ENCODE peak calls at places on chromosomes 6 and 20, in six cellular contexts. One of them, this sample, is unnamed.

GRCh38 chr20:35238170-35238569 is 11.7 kb downstream of the MMP24 start:
- DNase-seq in psoas muscle: no peak
- DNase-seq in activated CD4-positive, CD25-positive, alpha-beta regulatory T cell: no peak
- DNase-seq in stimulated activated CD4-positive, alpha-beta T cell treated with anti-CD3 and anti-CD28 coated beads, Interleukin-4, amount 100 ng/mL, for 48 hours: no peak
- DNase-seq in HepG2: no peak
- DNase-seq in iPS DF 19.7: no peak
- DNase-seq in this sample: no peak

GRCh38 chr6:151024597-151024996 is 159.1 kb downstream of the MTHFD1L start:
- DNase-seq in psoas muscle: no peak
- DNase-seq in activated CD4-positive, CD25-positive, alpha-beta regulatory T cell: no peak
- DNase-seq in stimulated activated CD4-positive, alpha-beta T cell treated with anti-CD3 and anti-CD28 coated beads, Interleukin-4, amount 100 ng/mL, for 48 hours: no peak
- DNase-seq in HepG2: no peak
- DNase-seq in iPS DF 19.7: no peak
- DNase-seq in this sample: no peak

GRCh38 chr6:106974337-106974998 is at the start of gene CD24:
- DNase-seq in psoas muscle: no peak
- DNase-seq in activated CD4-positive, CD25-positive, alpha-beta regulatory T cell: peak
- DNase-seq in stimulated activated CD4-positive, alpha-beta T cell treated with anti-CD3 and anti-CD28 coated beads, Interleukin-4, amount 100 ng/mL, for 48 hours: no peak
- DNase-seq in HepG2: no peak
- DNase-seq in iPS DF 19.7: no peak
- DNase-seq in this sample: no peak

GRCh38 chr6:5086294-5086890 is 1.3 kb downstream of the PPP1R3G start:
- DNase-seq in psoas muscle: no peak
- DNase-seq in activated CD4-positive, CD25-positive, alpha-beta regulatory T cell: no peak
- DNase-seq in stimulated activated CD4-positive, alpha-beta T cell treated with anti-CD3 and anti-CD28 coated beads, Interleukin-4, amount 100 ng/mL, for 48 hours: no peak
- DNase-seq in HepG2: no peak
- DNase-seq in iPS DF 19.7: no peak
- DNase-seq in this sample: no peak

GRCh38 chr6:147287869-147288271 is 83.7 kb downstream of the STXBP5 start:
- DNase-seq in psoas muscle: no peak
- DNase-seq in activated CD4-positive, CD25-positive, alpha-beta regulatory T cell: no peak
- DNase-seq in stimulated activated CD4-positive, alpha-beta T cell treated with anti-CD3 and anti-CD28 coated beads, Interleukin-4, amount 100 ng/mL, for 48 hours: no peak
- DNase-seq in HepG2: no peak
- DNase-seq in iPS DF 19.7: no peak
- DNase-seq in this sample: no peak

GRCh38 chr6:34190504-34191122 is 44.7 kb upstream of the GRM4 start:
- DNase-seq in psoas muscle: no peak
- DNase-seq in activated CD4-positive, CD25-positive, alpha-beta regulatory T cell: no peak
- DNase-seq in stimulated activated CD4-positive, alpha-beta T cell treated with anti-CD3 and anti-CD28 coated beads, Interleukin-4, amount 100 ng/mL, for 48 hours: no peak
- DNase-seq in HepG2: no peak
- DNase-seq in iPS DF 19.7: no peak
- DNase-seq in this sample: no peak

GRCh38 chr6:111564482-111564945 is 41.2 kb downstream of the TRAF3IP2 start:
- DNase-seq in psoas muscle: peak
- DNase-seq in activated CD4-positive, CD25-positive, alpha-beta regulatory T cell: no peak
- DNase-seq in stimulated activated CD4-positive, alpha-beta T cell treated with anti-CD3 and anti-CD28 coated beads, Interleukin-4, amount 100 ng/mL, for 48 hours: no peak
- DNase-seq in HepG2: no peak
- DNase-seq in iPS DF 19.7: no peak
- DNase-seq in this sample: no peak

GRCh38 chr6:13859871-13860555 is 45.7 kb upstream of the MCUR1 start:
- DNase-seq in psoas muscle: no peak
- DNase-seq in activated CD4-positive, CD25-positive, alpha-beta regulatory T cell: no peak
- DNase-seq in stimulated activated CD4-positive, alpha-beta T cell treated with anti-CD3 and anti-CD28 coated beads, Interleukin-4, amount 100 ng/mL, for 48 hours: no peak
- DNase-seq in HepG2: no peak
- DNase-seq in iPS DF 19.7: no peak
- DNase-seq in this sample: no peak

GRCh38 chr20:64160536-64161495 is 3.4 kb upstream of the MYT1 start:
- DNase-seq in psoas muscle: no peak
- DNase-seq in activated CD4-positive, CD25-positive, alpha-beta regulatory T cell: no peak
- DNase-seq in stimulated activated CD4-positive, alpha-beta T cell treated with anti-CD3 and anti-CD28 coated beads, Interleukin-4, amount 100 ng/mL, for 48 hours: no peak
- DNase-seq in HepG2: no peak
- DNase-seq in iPS DF 19.7: no peak
- DNase-seq in this sample: no peak

GRCh38 chr20:53488779-53489272 is 104.8 kb downstream of the ZNF217 start:
- DNase-seq in psoas muscle: no peak
- DNase-seq in activated CD4-positive, CD25-positive, alpha-beta regulatory T cell: no peak
- DNase-seq in stimulated activated CD4-positive, alpha-beta T cell treated with anti-CD3 and anti-CD28 coated beads, Interleukin-4, amount 100 ng/mL, for 48 hours: no peak
- DNase-seq in HepG2: no peak
- DNase-seq in iPS DF 19.7: no peak
- DNase-seq in this sample: no peak

GRCh38 chr6:144417686-144418085 is 132.6 kb downstream of the UTRN start:
- DNase-seq in psoas muscle: no peak
- DNase-seq in activated CD4-positive, CD25-positive, alpha-beta regulatory T cell: no peak
- DNase-seq in stimulated activated CD4-positive, alpha-beta T cell treated with anti-CD3 and anti-CD28 coated beads, Interleukin-4, amount 100 ng/mL, for 48 hours: no peak
- DNase-seq in HepG2: no peak
- DNase-seq in iPS DF 19.7: no peak
- DNase-seq in this sample: no peak

GRCh38 chr6:167648506-167649278 is 178.0 kb upstream of the AFDN start:
- DNase-seq in psoas muscle: no peak
- DNase-seq in activated CD4-positive, CD25-positive, alpha-beta regulatory T cell: no peak
- DNase-seq in stimulated activated CD4-positive, alpha-beta T cell treated with anti-CD3 and anti-CD28 coated beads, Interleukin-4, amount 100 ng/mL, for 48 hours: no peak
- DNase-seq in HepG2: no peak
- DNase-seq in iPS DF 19.7: no peak
- DNase-seq in this sample: no peak

GRCh38 chr20:4406627-4407026 is 315.1 kb upstream of the PRND start:
- DNase-seq in psoas muscle: no peak
- DNase-seq in activated CD4-positive, CD25-positive, alpha-beta regulatory T cell: no peak
- DNase-seq in stimulated activated CD4-positive, alpha-beta T cell treated with anti-CD3 and anti-CD28 coated beads, Interleukin-4, amount 100 ng/mL, for 48 hours: no peak
- DNase-seq in HepG2: no peak
- DNase-seq in iPS DF 19.7: no peak
- DNase-seq in this sample: no peak

GRCh38 chr6:88376759-88377387 is 210.7 kb upstream of the CNR1 start:
- DNase-seq in psoas muscle: no peak
- DNase-seq in activated CD4-positive, CD25-positive, alpha-beta regulatory T cell: no peak
- DNase-seq in stimulated activated CD4-positive, alpha-beta T cell treated with anti-CD3 and anti-CD28 coated beads, Interleukin-4, amount 100 ng/mL, for 48 hours: no peak
- DNase-seq in HepG2: no peak
- DNase-seq in iPS DF 19.7: no peak
- DNase-seq in this sample: no peak

GRCh38 chr6:135014353-135014832 is 40.2 kb downstream of the HBS1L start:
- DNase-seq in psoas muscle: no peak
- DNase-seq in activated CD4-positive, CD25-positive, alpha-beta regulatory T cell: no peak
- DNase-seq in stimulated activated CD4-positive, alpha-beta T cell treated with anti-CD3 and anti-CD28 coated beads, Interleukin-4, amount 100 ng/mL, for 48 hours: peak
- DNase-seq in HepG2: no peak
- DNase-seq in iPS DF 19.7: no peak
- DNase-seq in this sample: no peak

GRCh38 chr6:170136541-170137175 is 154.2 kb downstream of the DLL1 start:
- DNase-seq in psoas muscle: no peak
- DNase-seq in activated CD4-positive, CD25-positive, alpha-beta regulatory T cell: no peak
- DNase-seq in stimulated activated CD4-positive, alpha-beta T cell treated with anti-CD3 and anti-CD28 coated beads, Interleukin-4, amount 100 ng/mL, for 48 hours: no peak
- DNase-seq in HepG2: no peak
- DNase-seq in iPS DF 19.7: no peak
- DNase-seq in this sample: peak

This sample was measured in ovary.